ENCODE peak calls at places on chromosome 19, in four cellular contexts. One of them, this sample, is unnamed. For H3K4me1 and H3K36me3, the result is how much of the 10 kb centered on the place peaks cover.

GRCh38 chr19:45922281-45922680 is 7.7 kb upstream of the NANOS2 start:
- DNase-seq in HCT116: peak
- DNase-seq in stomach: no peak
- DNase-seq in cardiac muscle cell: no peak
- DNase-seq in this sample: no peak

GRCh38 chr19:49875177-49875576 is 2.0 kb downstream of the AKT1S1 start:
- DNase-seq in cardiac muscle cell: no peak
- DNase-seq in stomach: no peak
- DNase-seq in HCT116: no peak
- DNase-seq in this sample: no peak

GRCh38 chr19:42176649-42176989 is 40.9 kb downstream of the DEDD2 start:
- DNase-seq in HCT116: no peak
- DNase-seq in stomach: peak
- DNase-seq in cardiac muscle cell: no peak
- DNase-seq in this sample: no peak

GRCh38 chr19:42529248-42529764 is 1.0 kb upstream of the CEACAM1 start:
- DNase-seq in cardiac muscle cell: peak
- DNase-seq in stomach: peak
- DNase-seq in HCT116: peak
- DNase-seq in this sample: peak

GRCh38 chr19:45096700-45097099 is 3.7 kb downstream of the PPP1R37 start:
- DNase-seq in HCT116: no peak
- DNase-seq in stomach: no peak
- DNase-seq in cardiac muscle cell: no peak
- DNase-seq in this sample: no peak

GRCh38 chr19:7976461-7976860 is 29.0 kb downstream of the ELAVL1 start:
- DNase-seq in cardiac muscle cell: no peak
- DNase-seq in HCT116: no peak
- DNase-seq in stomach: no peak
- DNase-seq in this sample: no peak

GRCh38 chr19:35075202-35076025 is 33.9 kb downstream of the HPN start:
- DNase-seq in HCT116: no peak
- DNase-seq in stomach: no peak
- DNase-seq in cardiac muscle cell: no peak
- DNase-seq in this sample: no peak

GRCh38 chr19:15282311-15282705 is 50.0 kb downstream of the BRD4 start:
- DNase-seq in stomach: no peak
- DNase-seq in HCT116: no peak
- DNase-seq in cardiac muscle cell: no peak
- DNase-seq in this sample: no peak

GRCh38 chr19:42282036-42282762 is 13.1 kb downstream of the CIC start:
- DNase-seq in cardiac muscle cell: no peak
- DNase-seq in stomach: no peak
- DNase-seq in HCT116: no peak
- DNase-seq in this sample: no peak

GRCh38 chr19:50022823-50023222 is 2.3 kb downstream of the VRK3 start:
- DNase-seq in cardiac muscle cell: no peak
- DNase-seq in HCT116: no peak
- DNase-seq in stomach: no peak
- DNase-seq in this sample: no peak

GRCh38 chr19:44575116-44575700 is 38.2 kb upstream of the IGSF23 start:
- DNase-seq in HCT116: no peak
- DNase-seq in stomach: no peak
- DNase-seq in cardiac muscle cell: no peak
- DNase-seq in this sample: no peak

GRCh38 chr19:12703056-12703455 is 6.6 kb upstream of the FBXW9 start:
- DNase-seq in HCT116: peak
- DNase-seq in cardiac muscle cell: peak
- DNase-seq in stomach: no peak
- DNase-seq in this sample: no peak

GRCh38 chr19:40241809-40242384 is 15.4 kb upstream of the CCNP start:
- DNase-seq in HCT116: no peak
- DNase-seq in cardiac muscle cell: peak
- DNase-seq in stomach: no peak
- DNase-seq in this sample: no peak

GRCh38 chr19:19545128-19545591 is 7.1 kb downstream of the CILP2 start:
- DNase-seq in cardiac muscle cell: no peak
- DNase-seq in stomach: no peak
- DNase-seq in HCT116: no peak
- DNase-seq in this sample: no peak

GRCh38 chr19:32708457-32708856 is 11.1 kb upstream of the TDRD12 start:
- DNase-seq in HCT116: no peak
- DNase-seq in cardiac muscle cell: no peak
- DNase-seq in stomach: no peak
- DNase-seq in this sample: no peak

GRCh38 chr19:44708940-44709339 is 10.0 kb downstream of the CEACAM16 start:
- DNase-seq in cardiac muscle cell: no peak
- DNase-seq in HCT116: no peak
- DNase-seq in stomach: no peak
- DNase-seq in this sample: no peak

GRCh38 chr19:31659897-31660210 is 310.6 kb upstream of the TSHZ3 start:
- DNase-seq in cardiac muscle cell: no peak
- DNase-seq in stomach: no peak
- DNase-seq in HCT116: no peak
- DNase-seq in this sample: no peak

GRCh38 chr19:41930926-41931592 is 2.8 kb upstream of the ERFL start:
- DNase-seq in cardiac muscle cell: no peak
- DNase-seq in HCT116: no peak
- DNase-seq in stomach: no peak
- DNase-seq in this sample: no peak

GRCh38 chr19:35207391-35207871 is 21.1 kb downstream of the FAM187B start:
- DNase-seq in stomach: no peak
- DNase-seq in HCT116: no peak
- DNase-seq in cardiac muscle cell: no peak
- DNase-seq in this sample: peak

GRCh38 chr19:56089344-56089743 is 31.8 kb downstream of the ZNF787 start:
- DNase-seq in HCT116: no peak
- DNase-seq in stomach: no peak
- DNase-seq in cardiac muscle cell: no peak
- DNase-seq in this sample: no peak

GRCh38 chr19:35352448-35353304 is 5.0 kb downstream of the FFAR1 start:
- DNase-seq in HCT116: peak
- DNase-seq in cardiac muscle cell: peak
- DNase-seq in stomach: peak
- DNase-seq in this sample: peak

DNA sequence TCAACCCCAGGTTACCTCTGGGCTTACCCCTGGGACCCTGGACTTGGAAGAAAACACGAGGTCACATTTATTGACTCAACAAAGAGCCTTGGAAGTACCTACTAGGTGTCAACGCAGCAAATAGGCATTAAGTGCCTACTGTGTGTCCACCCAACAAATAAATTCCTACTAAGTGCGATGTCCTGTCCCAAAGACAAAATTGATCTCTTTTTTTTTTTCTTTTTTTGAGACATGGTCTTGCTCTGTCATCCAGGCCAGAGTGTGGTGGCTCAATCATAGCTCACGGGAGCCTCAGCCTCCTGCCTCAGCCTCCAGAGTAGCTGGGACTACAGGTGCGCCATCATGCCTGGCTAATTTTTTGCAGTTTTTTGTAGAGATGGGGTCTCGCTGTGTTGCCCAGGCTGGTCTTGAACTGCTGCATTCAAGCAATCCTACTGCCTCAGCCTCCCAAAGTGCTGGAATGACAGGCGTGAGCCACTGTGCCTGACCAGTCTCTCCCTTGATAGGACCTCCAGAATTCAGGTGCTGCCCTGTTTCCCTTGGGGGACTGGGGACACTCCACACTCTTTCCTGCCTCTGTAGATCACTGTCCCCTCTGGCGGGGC is 595 bp upstream of the S1PR2 start:
- DNase-seq in HCT116: no peak
- DNase-seq in stomach: no peak
- DNase-seq in cardiac muscle cell: no peak
- DNase-seq in this sample: no peak
- H3K4me1 ChIP-seq in HCT116: under half
- H3K4me1 ChIP-seq in stomach: under half
- H3K4me1 ChIP-seq in cardiac muscle cell: under half
- H3K4me1 ChIP-seq in this sample: under half

GRCh38 chr19:23222998-23223652 is 27.1 kb downstream of the ZNF724 start:
- DNase-seq in HCT116: no peak
- DNase-seq in stomach: no peak
- DNase-seq in cardiac muscle cell: no peak
- DNase-seq in this sample: no peak
- H3K36me3 ChIP-seq in HCT116: under half
- H3K36me3 ChIP-seq in stomach: under half
- H3K36me3 ChIP-seq in cardiac muscle cell: under half
- H3K36me3 ChIP-seq in this sample: under half

GRCh38 chr19:6242677-6243076 is 37.1 kb downstream of the MLLT1 start:
- DNase-seq in HCT116: no peak
- DNase-seq in cardiac muscle cell: no peak
- DNase-seq in stomach: no peak
- DNase-seq in this sample: no peak

GRCh38 chr19:6241680-6242079 is 38.1 kb downstream of the MLLT1 start:
- DNase-seq in HCT116: no peak
- DNase-seq in cardiac muscle cell: no peak
- DNase-seq in stomach: no peak
- DNase-seq in this sample: no peak

GRCh38 chr19:6239401-6239844 is 40.4 kb downstream of the MLLT1 start:
- DNase-seq in HCT116: no peak
- DNase-seq in cardiac muscle cell: peak
- DNase-seq in stomach: peak
- DNase-seq in this sample: no peak

GRCh38 chr19:6239871-6240676 is 39.7 kb downstream of the MLLT1 start:
- DNase-seq in cardiac muscle cell: no peak
- DNase-seq in HCT116: no peak
- DNase-seq in stomach: no peak
- DNase-seq in this sample: no peak

GRCh38 chr19:6241056-6241455 is 38.7 kb downstream of the MLLT1 start:
- DNase-seq in cardiac muscle cell: no peak
- DNase-seq in HCT116: no peak
- DNase-seq in stomach: no peak
- DNase-seq in this sample: no peak
- H3K4me1 ChIP-seq in cardiac muscle cell: under half
- H3K4me1 ChIP-seq in HCT116: under half
- H3K4me1 ChIP-seq in stomach: half or more
- H3K4me1 ChIP-seq in this sample: under half

GRCh38 chr19:54125713-54126112 is 10.2 kb downstream of the PRPF31 start:
- DNase-seq in cardiac muscle cell: no peak
- DNase-seq in stomach: no peak
- DNase-seq in HCT116: no peak
- DNase-seq in this sample: no peak
- H3K36me3 ChIP-seq in cardiac muscle cell: under half
- H3K36me3 ChIP-seq in stomach: half or more
- H3K36me3 ChIP-seq in HCT116: under half
- H3K36me3 ChIP-seq in this sample: under half

GRCh38 chr19:18500376-18500775 is 21.5 kb downstream of the ELL start:
- DNase-seq in cardiac muscle cell: no peak
- DNase-seq in stomach: no peak
- DNase-seq in HCT116: no peak
- DNase-seq in this sample: no peak

GRCh38 chr19:18501832-18502231 is 20.0 kb downstream of the ELL start:
- DNase-seq in cardiac muscle cell: no peak
- DNase-seq in HCT116: no peak
- DNase-seq in stomach: peak
- DNase-seq in this sample: no peak

GRCh38 chr19:18502236-18502632 is 19.6 kb downstream of the ELL start:
- DNase-seq in HCT116: no peak
- DNase-seq in stomach: no peak
- DNase-seq in cardiac muscle cell: no peak
- DNase-seq in this sample: no peak

GRCh38 chr19:18501351-18501750 is 20.5 kb downstream of the ELL start:
- DNase-seq in stomach: no peak
- DNase-seq in cardiac muscle cell: no peak
- DNase-seq in HCT116: no peak
- DNase-seq in this sample: no peak

GRCh38 chr19:18500820-18501219 is 21.1 kb downstream of the ELL start:
- DNase-seq in cardiac muscle cell: no peak
- DNase-seq in stomach: peak
- DNase-seq in HCT116: no peak
- DNase-seq in this sample: no peak
- H3K4me1 ChIP-seq in cardiac muscle cell: under half
- H3K4me1 ChIP-seq in stomach: half or more
- H3K4me1 ChIP-seq in HCT116: under half
- H3K4me1 ChIP-seq in this sample: under half

GRCh38 chr19:24069907-24070657 is 16.9 kb upstream of the ZNF254 start:
- DNase-seq in cardiac muscle cell: no peak
- DNase-seq in HCT116: no peak
- DNase-seq in stomach: no peak
- DNase-seq in this sample: no peak
- H3K36me3 ChIP-seq in cardiac muscle cell: under half
- H3K36me3 ChIP-seq in HCT116: under half
- H3K36me3 ChIP-seq in stomach: half or more
- H3K36me3 ChIP-seq in this sample: under half

DNA sequence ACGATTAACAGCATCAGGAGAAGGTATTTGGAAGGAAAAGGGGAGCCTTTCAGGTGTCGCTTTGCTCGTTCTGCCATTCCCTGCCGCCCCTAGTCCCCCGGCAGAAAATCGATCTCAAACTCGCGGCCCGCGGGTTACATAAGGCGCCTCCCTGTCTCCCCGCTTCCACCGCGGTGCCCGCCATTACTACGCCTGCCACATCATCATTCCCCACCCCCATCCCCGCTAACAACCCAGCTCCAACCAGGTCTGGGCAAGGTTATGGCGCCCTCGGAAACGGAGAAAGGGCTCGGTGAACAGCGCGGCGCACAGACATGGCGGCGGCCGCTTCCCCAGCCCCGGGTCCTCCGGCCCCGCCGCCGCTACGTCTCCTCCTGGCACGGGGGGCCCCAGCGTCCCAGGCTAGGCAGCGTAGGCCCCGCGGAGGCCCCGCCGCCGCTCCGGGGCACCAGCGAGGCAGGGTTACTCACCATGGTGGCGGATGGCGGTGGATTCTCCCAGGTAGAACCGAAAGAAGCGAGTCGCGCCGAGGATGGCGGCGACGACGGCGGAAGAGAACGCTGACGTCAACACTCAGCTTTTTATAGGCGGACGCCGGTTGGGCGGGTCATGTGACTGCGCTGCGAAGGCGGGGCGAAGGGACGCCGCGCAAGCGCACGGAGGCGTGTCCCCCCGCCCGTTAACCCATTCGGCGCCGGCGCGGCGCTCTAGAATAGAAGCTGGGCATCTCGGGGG is at the start of gene EEF2:
- DNase-seq in cardiac muscle cell: peak
- DNase-seq in stomach: peak
- DNase-seq in HCT116: peak
- DNase-seq in this sample: peak
- H3K4me1 ChIP-seq in cardiac muscle cell: under half
- H3K4me1 ChIP-seq in stomach: half or more
- H3K4me1 ChIP-seq in HCT116: under half
- H3K4me1 ChIP-seq in this sample: under half

This sample was measured in colonic mucosa.